ENCODE peak calls at places on chromosomes 11 and 22, in eight cellular contexts. One of them, this sample, is unnamed.

GRCh38 chr22:17228725-17229126 is 9.5 kb upstream of the ADA2 start:
- DNase-seq in AG04450: no peak
- DNase-seq in dorsolateral prefrontal cortex: no peak
- DNase-seq in colonic mucosa: no peak
- DNase-seq in pancreas: peak; percentile 9
- DNase-seq in mesendoderm: no peak
- DNase-seq in brain microvascular endothelial cell: no peak
- DNase-seq in mesenchymal stem cell: no peak
- DNase-seq in this sample: no peak

GRCh38 chr11:2399488-2400068 is 972 bp upstream of the TSSC4 start:
- DNase-seq in AG04450: no peak
- DNase-seq in dorsolateral prefrontal cortex: peak; percentile 36
- DNase-seq in colonic mucosa: peak; percentile 43
- DNase-seq in pancreas: peak; percentile 29
- DNase-seq in mesendoderm: peak; percentile 38
- DNase-seq in brain microvascular endothelial cell: no peak
- DNase-seq in mesenchymal stem cell: no peak
- DNase-seq in this sample: peak; percentile 14

GRCh38 chr22:44047891-44048301 is 23.8 kb downstream of the PARVB start:
- DNase-seq in AG04450: no peak
- DNase-seq in dorsolateral prefrontal cortex: no peak
- DNase-seq in colonic mucosa: no peak
- DNase-seq in pancreas: no peak
- DNase-seq in mesendoderm: no peak
- DNase-seq in brain microvascular endothelial cell: no peak
- DNase-seq in mesenchymal stem cell: no peak
- DNase-seq in this sample: no peak

GRCh38 chr22:23774922-23775436 is 2.3 kb downstream of the MMP11 start:
- DNase-seq in AG04450: no peak
- DNase-seq in dorsolateral prefrontal cortex: no peak
- DNase-seq in colonic mucosa: no peak
- DNase-seq in pancreas: no peak
- DNase-seq in mesendoderm: peak; percentile 86
- DNase-seq in brain microvascular endothelial cell: peak; percentile 27
- DNase-seq in mesenchymal stem cell: peak; percentile 73
- DNase-seq in this sample: no peak

GRCh38 chr22:44328326-44328725 is 15.6 kb upstream of the SHISAL1 start:
- DNase-seq in AG04450: no peak
- DNase-seq in dorsolateral prefrontal cortex: no peak
- DNase-seq in colonic mucosa: no peak
- DNase-seq in pancreas: no peak
- DNase-seq in mesendoderm: no peak
- DNase-seq in brain microvascular endothelial cell: no peak
- DNase-seq in mesenchymal stem cell: no peak
- DNase-seq in this sample: no peak

GRCh38 chr11:82229346-82229745 is 504.3 kb downstream of the FAM181B start:
- DNase-seq in AG04450: no peak
- DNase-seq in dorsolateral prefrontal cortex: no peak
- DNase-seq in colonic mucosa: no peak
- DNase-seq in pancreas: no peak
- DNase-seq in mesendoderm: peak; percentile 53
- DNase-seq in brain microvascular endothelial cell: peak; percentile 18
- DNase-seq in mesenchymal stem cell: peak; percentile 3
- DNase-seq in this sample: peak; percentile 58

GRCh38 chr11:102446606-102447005 is 6.0 kb downstream of the TMEM123 start:
- DNase-seq in AG04450: no peak
- DNase-seq in dorsolateral prefrontal cortex: no peak
- DNase-seq in colonic mucosa: no peak
- DNase-seq in pancreas: no peak
- DNase-seq in mesendoderm: peak; percentile 76
- DNase-seq in brain microvascular endothelial cell: peak; percentile 62
- DNase-seq in mesenchymal stem cell: peak; percentile 74
- DNase-seq in this sample: no peak

GRCh38 chr11:120883404-120884135 is 140.3 kb upstream of the TBCEL start:
- DNase-seq in AG04450: peak; percentile 2
- DNase-seq in dorsolateral prefrontal cortex: peak; percentile 61
- DNase-seq in colonic mucosa: no peak
- DNase-seq in pancreas: no peak
- DNase-seq in mesendoderm: peak; percentile 80
- DNase-seq in brain microvascular endothelial cell: no peak
- DNase-seq in mesenchymal stem cell: peak; percentile 1
- DNase-seq in this sample: no peak

GRCh38 chr22:37220543-37220968 is 8.3 kb upstream of the SSTR3 start:
- DNase-seq in AG04450: no peak
- DNase-seq in dorsolateral prefrontal cortex: no peak
- DNase-seq in colonic mucosa: no peak
- DNase-seq in pancreas: no peak
- DNase-seq in mesendoderm: no peak
- DNase-seq in brain microvascular endothelial cell: no peak
- DNase-seq in mesenchymal stem cell: no peak
- DNase-seq in this sample: no peak
- H3K27ac ChIP-seq in AG04450: no peak overlapping the region
- H3K27ac ChIP-seq in dorsolateral prefrontal cortex: no peak overlapping the region
- H3K27ac ChIP-seq in colonic mucosa: no peak overlapping the region
- H3K27ac ChIP-seq in pancreas: no peak overlapping the region
- H3K27ac ChIP-seq in mesendoderm: no peak overlapping the region
- H3K27ac ChIP-seq in brain microvascular endothelial cell: no peak overlapping the region
- H3K27ac ChIP-seq in mesenchymal stem cell: no peak overlapping the region
- H3K27ac ChIP-seq in this sample: no peak overlapping the region

GRCh38 chr11:20067665-20068064 is 92.6 kb downstream of the DBX1 start:
- DNase-seq in AG04450: no peak
- DNase-seq in dorsolateral prefrontal cortex: no peak
- DNase-seq in colonic mucosa: no peak
- DNase-seq in pancreas: no peak
- DNase-seq in mesendoderm: no peak
- DNase-seq in brain microvascular endothelial cell: no peak
- DNase-seq in mesenchymal stem cell: no peak
- DNase-seq in this sample: no peak

GRCh38 chr11:20066013-20066782 is 94.1 kb downstream of the DBX1 start:
- DNase-seq in AG04450: no peak
- DNase-seq in dorsolateral prefrontal cortex: no peak
- DNase-seq in colonic mucosa: no peak
- DNase-seq in pancreas: no peak
- DNase-seq in mesendoderm: no peak
- DNase-seq in brain microvascular endothelial cell: no peak
- DNase-seq in mesenchymal stem cell: no peak
- DNase-seq in this sample: no peak

GRCh38 chr11:20066783-20067156 is 93.5 kb downstream of the DBX1 start:
- DNase-seq in AG04450: no peak
- DNase-seq in dorsolateral prefrontal cortex: no peak
- DNase-seq in colonic mucosa: no peak
- DNase-seq in pancreas: no peak
- DNase-seq in mesendoderm: no peak
- DNase-seq in brain microvascular endothelial cell: no peak
- DNase-seq in mesenchymal stem cell: no peak
- DNase-seq in this sample: no peak

GRCh38 chr11:20068691-20069090 is 91.6 kb downstream of the DBX1 start:
- DNase-seq in AG04450: no peak
- DNase-seq in dorsolateral prefrontal cortex: no peak
- DNase-seq in colonic mucosa: no peak
- DNase-seq in pancreas: no peak
- DNase-seq in mesendoderm: no peak
- DNase-seq in brain microvascular endothelial cell: no peak
- DNase-seq in mesenchymal stem cell: no peak
- DNase-seq in this sample: no peak

DNA sequence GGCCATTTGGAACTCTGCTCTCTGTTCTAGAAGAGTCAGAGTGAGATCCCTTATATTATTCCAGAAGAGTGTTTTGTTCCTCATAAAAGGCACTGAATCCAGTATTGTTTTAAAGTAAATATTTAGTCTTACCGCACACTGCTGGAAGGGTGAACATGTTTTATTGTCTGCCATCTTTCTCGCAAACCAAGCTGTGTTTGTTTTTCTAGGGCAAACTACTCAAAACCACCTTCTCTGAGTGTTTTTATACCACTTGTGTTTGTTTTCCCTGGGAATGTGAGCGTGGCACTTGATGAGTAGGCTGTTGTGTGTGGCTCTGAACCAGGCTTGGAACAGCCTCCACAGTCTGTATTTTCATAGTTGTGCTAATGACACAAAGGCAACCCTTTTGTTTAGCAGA is 89.8 kb downstream of the DBX1 start:
- DNase-seq in AG04450: no peak
- DNase-seq in dorsolateral prefrontal cortex: no peak
- DNase-seq in colonic mucosa: no peak
- DNase-seq in pancreas: no peak
- DNase-seq in mesendoderm: no peak
- DNase-seq in brain microvascular endothelial cell: no peak
- DNase-seq in mesenchymal stem cell: no peak
- DNase-seq in this sample: no peak
- H3K27ac ChIP-seq in AG04450: no peak overlapping the region
- H3K27ac ChIP-seq in dorsolateral prefrontal cortex: peak overlapping the region; percentile 2
- H3K27ac ChIP-seq in colonic mucosa: no peak overlapping the region
- H3K27ac ChIP-seq in pancreas: no peak overlapping the region
- H3K27ac ChIP-seq in mesendoderm: no peak overlapping the region
- H3K27ac ChIP-seq in brain microvascular endothelial cell: no peak overlapping the region
- H3K27ac ChIP-seq in mesenchymal stem cell: no peak overlapping the region
- H3K27ac ChIP-seq in this sample: no peak overlapping the region

GRCh38 chr11:75474240-75474639 is 41.2 kb upstream of the KLHL35 start:
- DNase-seq in AG04450: no peak
- DNase-seq in dorsolateral prefrontal cortex: no peak
- DNase-seq in colonic mucosa: no peak
- DNase-seq in pancreas: no peak
- DNase-seq in mesendoderm: no peak
- DNase-seq in brain microvascular endothelial cell: no peak
- DNase-seq in mesenchymal stem cell: peak; percentile 59
- DNase-seq in this sample: peak; percentile 41

GRCh38 chr11:75475767-75476650 is 43.0 kb upstream of the KLHL35 start:
- DNase-seq in AG04450: no peak
- DNase-seq in dorsolateral prefrontal cortex: no peak
- DNase-seq in colonic mucosa: peak; percentile 32
- DNase-seq in pancreas: no peak
- DNase-seq in mesendoderm: no peak
- DNase-seq in brain microvascular endothelial cell: peak; percentile 9
- DNase-seq in mesenchymal stem cell: no peak
- DNase-seq in this sample: no peak

GRCh38 chr11:75474878-75475766 is 42.1 kb upstream of the KLHL35 start:
- DNase-seq in AG04450: no peak
- DNase-seq in dorsolateral prefrontal cortex: peak; percentile 26
- DNase-seq in colonic mucosa: peak; percentile 45
- DNase-seq in pancreas: no peak
- DNase-seq in mesendoderm: peak; percentile 79
- DNase-seq in brain microvascular endothelial cell: peak; percentile 46
- DNase-seq in mesenchymal stem cell: peak; percentile 76
- DNase-seq in this sample: peak; percentile 72

GRCh38 chr11:75472081-75472732 is 39.2 kb upstream of the KLHL35 start:
- DNase-seq in AG04450: no peak
- DNase-seq in dorsolateral prefrontal cortex: no peak
- DNase-seq in colonic mucosa: no peak
- DNase-seq in pancreas: no peak
- DNase-seq in mesendoderm: no peak
- DNase-seq in brain microvascular endothelial cell: no peak
- DNase-seq in mesenchymal stem cell: no peak
- DNase-seq in this sample: no peak

DNA sequence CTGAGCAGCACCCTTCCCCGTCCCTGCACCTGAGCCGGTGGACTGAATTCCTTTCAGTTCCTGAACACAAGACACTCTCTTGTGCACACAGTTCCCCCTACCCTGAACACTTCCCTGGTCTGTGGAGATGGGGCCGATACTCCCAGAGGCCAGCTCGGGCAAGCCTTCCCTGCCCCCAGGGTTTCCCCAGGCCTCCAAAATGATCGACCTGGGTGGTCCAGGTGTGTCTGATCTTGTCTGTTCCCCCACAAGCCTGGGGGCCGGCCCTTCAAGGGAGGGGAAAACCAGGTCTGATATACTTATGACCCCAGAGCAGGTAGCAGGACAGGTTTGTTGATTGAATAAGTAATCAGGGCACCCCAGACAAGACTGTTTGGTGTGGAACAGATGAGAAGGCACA is 40.7 kb upstream of the KLHL35 start:
- DNase-seq in AG04450: no peak
- DNase-seq in dorsolateral prefrontal cortex: no peak
- DNase-seq in colonic mucosa: no peak
- DNase-seq in pancreas: no peak
- DNase-seq in mesendoderm: no peak
- DNase-seq in brain microvascular endothelial cell: no peak
- DNase-seq in mesenchymal stem cell: no peak
- DNase-seq in this sample: no peak
- H3K27ac ChIP-seq in AG04450: no peak overlapping the region
- H3K27ac ChIP-seq in dorsolateral prefrontal cortex: no peak overlapping the region
- H3K27ac ChIP-seq in colonic mucosa: no peak overlapping the region
- H3K27ac ChIP-seq in pancreas: no peak overlapping the region
- H3K27ac ChIP-seq in mesendoderm: no peak overlapping the region
- H3K27ac ChIP-seq in brain microvascular endothelial cell: no peak overlapping the region
- H3K27ac ChIP-seq in mesenchymal stem cell: no peak overlapping the region
- H3K27ac ChIP-seq in this sample: no peak overlapping the region

GRCh38 chr22:29152381-29153138 is 53.1 kb upstream of the EMID1 start:
- DNase-seq in AG04450: no peak
- DNase-seq in dorsolateral prefrontal cortex: peak; percentile 10
- DNase-seq in colonic mucosa: peak; percentile 51
- DNase-seq in pancreas: no peak
- DNase-seq in mesendoderm: peak; percentile 67
- DNase-seq in brain microvascular endothelial cell: no peak
- DNase-seq in mesenchymal stem cell: peak; percentile 11
- DNase-seq in this sample: peak; percentile 85
- H3K27ac ChIP-seq in AG04450: no peak overlapping the region
- H3K27ac ChIP-seq in dorsolateral prefrontal cortex: peak overlapping the region; percentile 63
- H3K27ac ChIP-seq in colonic mucosa: peak overlapping the region; percentile 69
- H3K27ac ChIP-seq in pancreas: no peak overlapping the region
- H3K27ac ChIP-seq in mesendoderm: peak overlapping the region; percentile 41
- H3K27ac ChIP-seq in brain microvascular endothelial cell: no peak overlapping the region
- H3K27ac ChIP-seq in mesenchymal stem cell: no peak overlapping the region
- H3K27ac ChIP-seq in this sample: peak overlapping the region; percentile 90

This sample was measured in A673.